ENCODE peak calls at places on chromosomes 12 and 14, in ten cellular contexts. F, U, A, B, Z, J, N, I, M and R are unnamed samples.

GRCh38 chr14:53193193-53193592 is 40.1 kb upstream of the DDHD1 start:
- DNase-seq in F (no peak), U (no peak), A (no peak), B (no peak), Z (no peak), J (peak; percentile 51), N (no peak), I (no peak), M (no peak), R (no peak)

GRCh38 chr14:67360469-67361206 is 510 bp downstream of the EIF2S1 start:
- DNase-seq in F (no peak), U (no peak), A (no peak), B (no peak), Z (no peak), J (no peak), N (no peak), I (no peak), M (no peak), R (no peak)

GRCh38 chr12:5945071-5946008 is at the start of gene ANO2:
- DNase-seq in F (no peak), U (no peak), A (no peak), B (no peak), Z (no peak), J (peak; percentile 6), N (no peak), I (no peak), M (peak; percentile 8), R (no peak)

GRCh38 chr14:73227812-73228781 is 9.2 kb upstream of the PAPLN start:
- DNase-seq in F (no peak), U (peak; percentile 42), A (no peak), B (no peak), Z (no peak), J (peak; percentile 96), N (no peak), I (no peak), M (peak; percentile 94), R (no peak)

GRCh38 chr12:111343181-111343580 is 25.7 kb downstream of the PHETA1 start:
- DNase-seq in F (no peak), U (no peak), A (no peak), B (no peak), Z (no peak), J (no peak), N (no peak), I (no peak), M (no peak), R (no peak)

GRCh38 chr12:46500673-46501072 is 128.1 kb upstream of the SLC38A2 start:
- DNase-seq in F (no peak), U (no peak), A (no peak), B (no peak), Z (no peak), J (no peak), N (no peak), I (no peak), M (no peak), R (no peak)

GRCh38 chr12:80161612-80162011 is 62.3 kb downstream of the OTOGL start:
- DNase-seq in F (no peak), U (no peak), A (no peak), B (no peak), Z (no peak), J (no peak), N (no peak), I (no peak), M (no peak), R (no peak)

GRCh38 chr14:52422650-52423356 is 108.7 kb downstream of the PTGER2 start:
- DNase-seq in F (no peak), U (no peak), A (no peak), B (no peak), Z (no peak), J (no peak), N (no peak), I (no peak), M (no peak), R (no peak)

GRCh38 chr12:109627633-109628032 is 54.0 kb downstream of the MVK start:
- DNase-seq in F (no peak), U (no peak), A (no peak), B (no peak), Z (no peak), J (no peak), N (no peak), I (no peak), M (no peak), R (no peak)